ENCODE peak calls at places on chromosomes 16 and 17, in four cellular contexts. P is GM23248, E is body of pancreas, H is left ventricle myocardium inferior. M is an unnamed sample. For H3K36me3, the result is how much of the 10 kb centered on the place peaks cover.

GRCh38 chr17:67415291-67415690 is 38.2 kb downstream of the PITPNC1 start:
- DNase-seq in P (no peak), E (no peak), H (no peak), M (no peak)

GRCh38 chr16:30028438-30029093 is 2.5 kb downstream of the TLCD3B start:
- DNase-seq in P (peak), E (no peak), H (no peak), M (no peak)

GRCh38 chr16:3503513-3503912 is 2.7 kb downstream of the CLUAP1 start:
- DNase-seq in P (no peak), E (no peak), H (no peak), M (no peak)

GRCh38 chr17:35116845-35117244 is 2.8 kb downstream of the RAD51D start:
- DNase-seq in P (no peak), E (no peak), H (no peak), M (no peak)

GRCh38 chr16:16004314-16004749 is 54.9 kb downstream of the ABCC1 start:
- DNase-seq in P (peak), E (no peak), H (no peak), M (no peak)

GRCh38 chr17:55410722-55411462 is 10.7 kb downstream of the MMD start:
- DNase-seq in P (peak), E (no peak), H (no peak), M (no peak)

GRCh38 chr17:75835315-75835987 is 8.8 kb downstream of the UNC13D start:
- DNase-seq in P (peak), E (no peak), H (no peak), M (no peak)

GRCh38 chr17:80393491-80393890 is 21.5 kb upstream of the ENDOV start:
- DNase-seq in P (no peak), E (no peak), H (no peak), M (no peak)

GRCh38 chr17:79664925-79665738 is 54.3 kb upstream of the RBFOX3 start:
- DNase-seq in P (peak), E (peak), H (peak), M (no peak)

GRCh38 chr17:75241996-75242460 is 19.4 kb downstream of the GGA3 start:
- DNase-seq in P (peak), E (no peak), H (no peak), M (no peak)

GRCh38 chr16:13377143-13377542 is 475.7 kb downstream of the SHISA9 start:
- DNase-seq in P (no peak), E (no peak), H (no peak), M (no peak)

GRCh38 chr17:37447641-37448040 is 41.0 kb downstream of the TADA2A start:
- DNase-seq in P (peak), E (no peak), H (no peak), M (no peak)

GRCh38 chr17:77772461-77772897 is 186.0 kb upstream of the TNRC6C start:
- DNase-seq in P (peak), E (peak), H (peak), M (no peak)

GRCh38 chr16:14111713-14112538 is 40.8 kb downstream of the MRTFB start:
- DNase-seq in P (peak), E (peak), H (peak), M (no peak)

GRCh38 chr17:46756061-46756735 is 62.3 kb downstream of the WNT3 start:
- DNase-seq in P (no peak), E (no peak), H (no peak), M (no peak)

GRCh38 chr17:57329380-57330214 is 73.3 kb downstream of the MSI2 start:
- DNase-seq in P (no peak), E (no peak), H (no peak), M (no peak)

GRCh38 chr17:65799869-65800268 is 238.4 kb upstream of the AXIN2 start:
- DNase-seq in P (no peak), E (no peak), H (no peak), M (no peak)

GRCh38 chr17:80217703-80218362 is 2.3 kb downstream of the SGSH start:
- DNase-seq in P (no peak), E (no peak), H (no peak), M (no peak)

GRCh38 chr17:47225911-47226688 is 17.0 kb downstream of the MYL4 start:
- DNase-seq in P (peak), E (no peak), H (no peak), M (no peak)

GRCh38 chr17:75996665-75997590 is 3.7 kb upstream of the CDK3 start:
- DNase-seq in P (peak), E (peak), H (no peak), M (no peak)

GRCh38 chr16:85234310-85235235 is 122.3 kb upstream of the CIBAR2 start:
- DNase-seq in P (peak), E (peak), H (peak), M (no peak)

GRCh38 chr16:27505297-27506236 is 44.1 kb downstream of the GTF3C1 start:
- DNase-seq in P (peak), E (no peak), H (peak), M (no peak)

GRCh38 chr16:66441586-66442375 is 14.7 kb downstream of the BEAN1 start:
- DNase-seq in P (peak), E (no peak), H (no peak), M (no peak)

GRCh38 chr17:80512233-80512632 is 32.4 kb upstream of the RPTOR start:
- DNase-seq in P (peak), E (no peak), H (no peak), M (no peak)

GRCh38 chr16:67882374-67883145 is 2.1 kb upstream of the NRN1L start:
- DNase-seq in P (no peak), E (no peak), H (peak), M (no peak)

GRCh38 chr16:67326472-67327309 is at the start of the genes KCTD19 and LRRC36:
- DNase-seq in P (peak), E (peak), H (peak), M (no peak)

GRCh38 chr17:37400505-37400904 is 6.1 kb downstream of the ACACA start:
- DNase-seq in P (no peak), E (no peak), H (no peak), M (no peak)

GRCh38 chr16:15682105-15682570 is 32.1 kb downstream of the NDE1 start:
- DNase-seq in P (peak), E (peak), H (no peak), M (no peak)

GRCh38 chr17:71496552-71496951 is 624.3 kb upstream of the SOX9 start:
- DNase-seq in P (peak), E (no peak), H (no peak), M (no peak)

GRCh38 chr16:77916111-77916510 is 106.2 kb upstream of the CLEC3A start:
- DNase-seq in P (no peak), E (no peak), H (no peak), M (no peak)

GRCh38 chr17:32648450-32648849 is 161.7 kb downstream of the CDK5R1 start:
- DNase-seq in P (no peak), E (no peak), H (no peak), M (no peak)

GRCh38 chr17:39107973-39108372 is 43.5 kb downstream of the PLXDC1 start:
- DNase-seq in P (no peak), E (no peak), H (no peak), M (no peak)
- H3K36me3 ChIP-seq in P (under half), E (under half), H (under half), M (under half)

GRCh38 chr17:9897569-9897968 is 7.5 kb downstream of the RCVRN start:
- DNase-seq in P (no peak), E (no peak), H (no peak), M (no peak)

GRCh38 chr17:9890124-9890523 is 14.9 kb downstream of the RCVRN start:
- DNase-seq in P (peak), E (peak), H (no peak), M (no peak)

GRCh38 chr17:9895923-9896322 is 9.1 kb downstream of the RCVRN start:
- DNase-seq in P (no peak), E (no peak), H (no peak), M (no peak)

GRCh38 chr17:9898812-9899211 is 6.3 kb downstream of the RCVRN start:
- DNase-seq in P (no peak), E (no peak), H (no peak), M (no peak)

DNA sequence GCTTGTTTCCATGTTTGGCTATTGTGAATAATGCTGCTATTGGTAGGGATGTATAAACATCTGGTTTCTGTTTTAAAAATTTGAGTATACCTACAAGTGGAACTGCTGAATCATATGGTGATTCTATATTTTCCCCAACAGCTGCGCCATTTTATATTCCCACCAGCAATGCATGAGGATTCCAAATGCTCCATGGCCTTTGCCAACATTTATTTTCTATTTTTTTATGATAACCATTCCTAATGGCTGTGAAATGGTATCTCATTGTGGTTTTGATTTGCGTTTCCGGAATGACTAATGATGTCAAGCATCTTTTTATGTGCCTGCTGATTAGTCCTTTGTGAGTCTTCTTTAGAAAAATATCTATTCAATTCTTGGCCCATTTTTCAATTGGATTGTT is 11.5 kb downstream of the RCVRN start:
- DNase-seq in P (peak), E (no peak), H (no peak), M (no peak)
- H3K27ac ChIP-seq in P (no peak), E (no peak), H (no peak), M (no peak)

DNA sequence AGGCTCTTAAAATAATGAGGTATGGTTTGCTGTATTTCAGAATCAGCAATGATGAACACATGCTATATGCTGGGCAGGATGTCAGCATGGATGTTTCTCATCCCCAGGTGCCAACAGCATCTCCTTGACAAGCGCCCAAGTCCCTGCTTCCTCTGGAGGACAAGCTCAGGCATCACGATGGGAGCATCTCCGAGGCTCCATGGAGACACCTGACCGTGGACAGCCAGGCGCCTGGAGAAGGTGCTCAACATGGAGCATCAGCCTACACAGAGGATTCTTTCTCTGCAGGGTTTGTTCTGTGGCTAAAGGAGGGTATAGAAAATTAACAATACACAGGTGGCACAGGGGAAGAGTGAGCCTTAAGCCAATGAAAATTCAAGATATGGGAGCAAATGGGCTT is 72.1 kb downstream of the SLC5A11 start:
- DNase-seq in P (no peak), E (no peak), H (no peak), M (no peak)
- H3K36me3 ChIP-seq in P (under half), E (under half), H (half or more), M (under half)

GRCh38 chr17:50768348-50768761 is 1.0 kb upstream of the ANKRD40CL start:
- DNase-seq in P (no peak), E (peak), H (no peak), M (no peak)
- H3K27ac ChIP-seq in P (no peak), E (peak), H (no peak), M (no peak)

GRCh38 chr16:89761304-89761922 is 40.1 kb downstream of the ZNF276 start:
- DNase-seq in P (no peak), E (no peak), H (no peak), M (no peak)
- H3K36me3 ChIP-seq in P (under half), E (under half), H (under half), M (under half)

GRCh38 chr16:533391-534088 is 6.0 kb downstream of the CAPN15 start:
- DNase-seq in P (no peak), E (peak), H (no peak), M (no peak)
- H3K27ac ChIP-seq in P (no peak), E (peak), H (no peak), M (no peak)

DNA sequence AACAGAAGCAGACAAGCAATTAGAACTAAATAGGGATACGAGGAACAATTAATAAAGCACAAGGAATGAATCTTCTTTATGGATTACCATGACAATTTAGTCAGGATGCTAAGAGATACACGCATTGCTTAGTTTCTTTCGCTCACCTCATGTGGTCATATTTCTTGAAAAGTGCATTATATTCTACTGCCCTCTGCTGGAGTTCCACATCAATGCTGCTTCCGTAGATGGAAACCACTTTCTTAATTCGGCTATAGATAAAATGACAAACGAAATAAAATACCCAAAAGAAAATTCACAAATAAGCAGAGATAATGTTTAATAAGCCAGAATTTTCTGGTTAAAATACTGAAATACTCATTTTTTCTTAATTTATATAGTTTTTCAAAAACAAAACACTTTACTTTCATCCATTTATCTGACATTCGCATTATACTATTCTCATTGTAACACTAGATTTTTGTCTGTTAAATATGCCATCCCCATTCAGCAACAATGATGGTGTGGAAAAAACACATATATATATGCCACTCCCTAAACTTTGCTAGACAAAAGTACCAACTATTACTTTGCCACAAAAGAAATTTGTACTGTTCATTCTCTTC is 22.0 kb upstream of the PHLPP2 start:
- DNase-seq in P (peak), E (peak), H (no peak), M (no peak)
- H3K36me3 ChIP-seq in P (half or more), E (under half), H (half or more), M (under half)

DNA sequence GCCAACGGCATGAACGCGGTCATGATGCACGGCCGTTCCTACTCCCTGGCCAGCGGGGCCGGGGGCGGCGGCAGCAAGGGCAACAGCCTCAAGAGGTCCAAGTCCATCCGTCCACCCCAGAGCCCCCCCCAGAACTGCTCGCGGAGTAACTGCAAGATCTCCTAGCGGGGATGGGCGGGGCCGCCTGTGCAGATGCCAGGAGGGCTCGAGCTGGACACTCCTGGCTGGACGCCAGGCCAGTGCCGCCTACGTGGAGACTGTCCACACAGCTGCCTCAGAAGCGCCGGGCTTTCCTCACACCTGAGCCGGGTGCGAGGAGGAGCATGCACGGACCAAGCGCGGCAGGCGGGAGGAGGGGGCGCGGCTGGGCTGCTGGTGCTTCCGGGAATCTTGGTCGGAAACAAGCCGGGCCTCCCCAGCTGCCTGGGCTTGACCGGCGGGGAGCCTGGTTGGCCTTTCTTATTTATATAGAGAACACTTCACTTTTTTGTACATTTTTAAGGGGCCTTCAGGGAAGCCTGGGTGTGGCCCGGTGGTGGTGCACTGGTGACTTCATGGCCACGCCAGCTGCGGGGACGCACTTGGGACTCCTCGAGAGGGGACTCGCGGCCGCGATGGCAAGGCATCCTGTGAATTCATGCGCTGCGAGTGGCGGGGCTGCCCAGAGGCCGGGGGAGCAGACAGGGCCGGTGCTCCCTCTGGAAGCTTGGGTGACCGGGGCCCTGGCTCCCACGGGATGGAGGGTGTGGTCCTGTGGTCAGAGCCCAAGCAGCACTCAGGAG is 3.1 kb upstream of the WFIKKN1 start:
- DNase-seq in P (peak), E (peak), H (no peak), M (no peak)
- H3K27ac ChIP-seq in P (peak), E (no peak), H (no peak), M (no peak)

DNA sequence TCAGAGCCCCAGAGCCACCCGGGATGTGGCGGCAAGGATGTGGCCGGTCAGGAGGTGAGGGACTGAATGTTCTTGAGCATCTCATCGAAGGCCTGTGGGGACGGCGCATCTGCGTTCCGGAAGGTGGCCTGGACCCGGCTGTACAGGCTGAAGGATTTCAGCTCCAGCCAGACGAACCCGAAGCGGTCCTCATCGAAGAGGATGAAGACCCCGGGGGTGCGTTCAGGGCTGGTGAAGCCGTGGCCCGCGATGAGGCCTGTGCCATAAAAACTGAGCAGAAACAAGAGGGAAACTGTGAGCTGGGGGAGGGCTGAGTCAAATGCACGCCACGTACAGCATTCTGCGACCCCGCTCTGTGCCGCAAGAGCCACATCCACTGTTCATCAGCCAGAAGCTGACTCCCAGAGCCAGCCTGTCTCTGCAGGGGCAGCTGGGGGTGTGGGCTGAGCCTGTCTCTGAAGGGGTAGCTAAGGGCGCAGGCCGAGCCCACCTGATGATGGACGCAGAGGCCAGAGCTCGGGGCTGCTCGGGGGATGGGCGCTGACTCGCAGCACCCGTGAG is 14.1 kb upstream of the C16orf95 start:
- DNase-seq in P (no peak), E (no peak), H (no peak), M (no peak)
- H3K36me3 ChIP-seq in P (under half), E (under half), H (half or more), M (under half)

GRCh38 chr16:88017006-88017405 is 65.8 kb downstream of the BANP start:
- DNase-seq in P (no peak), E (no peak), H (no peak), M (no peak)
- H3K27ac ChIP-seq in P (no peak), E (no peak), H (no peak), M (no peak)

M was measured in SK-N-MC.